ENCODE peak calls at places on chromosomes 5 and 9, in five cellular contexts. One of them, this sample, is unnamed.

GRCh38 chr5:110376281-110376916 is 350.1 kb downstream of the TMEM232 start:
- DNase-seq in NCI-H345: no peak
- DNase-seq in left lung: no peak
- DNase-seq in Caki2: no peak
- DNase-seq in tibial artery: no peak
- DNase-seq in this sample: no peak

GRCh38 chr5:17314907-17315471 is 97.6 kb downstream of the BASP1 start:
- DNase-seq in tibial artery: no peak
- DNase-seq in left lung: no peak
- DNase-seq in NCI-H345: no peak
- DNase-seq in Caki2: no peak
- DNase-seq in this sample: no peak

GRCh38 chr9:131708613-131709002 is 31.3 kb downstream of the RAPGEF1 start:
- DNase-seq in NCI-H345: no peak
- DNase-seq in left lung: no peak
- DNase-seq in tibial artery: no peak
- DNase-seq in Caki2: no peak
- DNase-seq in this sample: no peak

GRCh38 chr5:68544656-68545565 is 329.4 kb downstream of the PIK3R1 start:
- DNase-seq in left lung: no peak
- DNase-seq in NCI-H345: no peak
- DNase-seq in Caki2: peak
- DNase-seq in tibial artery: no peak
- DNase-seq in this sample: no peak

GRCh38 chr5:2740051-2740848 is 11.2 kb downstream of the IRX2 start:
- DNase-seq in NCI-H345: no peak
- DNase-seq in Caki2: no peak
- DNase-seq in tibial artery: peak
- DNase-seq in left lung: no peak
- DNase-seq in this sample: no peak

GRCh38 chr9:129836342-129837007 is 1.2 kb downstream of the USP20 start:
- DNase-seq in tibial artery: no peak
- DNase-seq in NCI-H345: no peak
- DNase-seq in left lung: no peak
- DNase-seq in Caki2: no peak
- DNase-seq in this sample: no peak

GRCh38 chr5:137075163-137075970 is 423.8 kb downstream of the SPOCK1 start:
- DNase-seq in left lung: peak
- DNase-seq in tibial artery: no peak
- DNase-seq in NCI-H345: peak
- DNase-seq in Caki2: peak
- DNase-seq in this sample: peak

GRCh38 chr9:129489838-129490582 is 130.9 kb downstream of the C9orf50 start:
- DNase-seq in left lung: no peak
- DNase-seq in tibial artery: peak
- DNase-seq in NCI-H345: no peak
- DNase-seq in Caki2: no peak
- DNase-seq in this sample: no peak

GRCh38 chr9:91847576-91847975 is 102.5 kb downstream of the ROR2 start:
- DNase-seq in left lung: no peak
- DNase-seq in tibial artery: no peak
- DNase-seq in NCI-H345: no peak
- DNase-seq in Caki2: no peak
- DNase-seq in this sample: no peak

GRCh38 chr5:19605846-19606407 is 382.1 kb downstream of the CDH18 start:
- DNase-seq in Caki2: no peak
- DNase-seq in left lung: no peak
- DNase-seq in tibial artery: no peak
- DNase-seq in NCI-H345: no peak
- DNase-seq in this sample: no peak

GRCh38 chr5:170471551-170472212 is 32.1 kb upstream of the KCNIP1 start:
- DNase-seq in Caki2: no peak
- DNase-seq in left lung: no peak
- DNase-seq in tibial artery: no peak
- DNase-seq in NCI-H345: no peak
- DNase-seq in this sample: no peak

This sample was measured in HTR-8/SVneo.